ENCODE peak calls at places on chromosome 10, in ten cellular contexts. T, S, K, V, G, N, M, P, C and F are unnamed samples.
A peak's percentile ranks its signal among the peaks of the same experiment; 100 is the strongest.

GRCh38 chr10:119403927-119404326 is 138.6 kb downstream of the RGS10 start:
- DNase-seq in V (no peak), P (no peak), G (no peak), C (no peak), T (no peak), N (no peak), M (no peak), K (no peak), S (no peak), F (no peak)

GRCh38 chr10:100370561-100370975 is 23.5 kb downstream of the SCD start:
- DNase-seq in S (peak; percentile 70), P (peak; percentile 45), C (no peak), G (no peak), T (no peak), N (no peak), M (no peak), K (peak; percentile 60), V (no peak), F (peak; percentile 61)

GRCh38 chr10:86343761-86344160 is 22.8 kb downstream of the GRID1 start:
- DNase-seq in G (no peak), N (no peak), K (no peak), V (no peak), S (no peak), T (no peak), M (no peak), C (no peak), P (no peak), F (no peak)

GRCh38 chr10:122981066-122981464 is 864 bp downstream of the PSTK start:
- DNase-seq in N (no peak), C (no peak), M (no peak), S (no peak), K (no peak), V (no peak), G (peak; percentile 5), P (peak; percentile 48), T (peak; percentile 68), F (no peak)

GRCh38 chr10:80194373-80195045 is 10.8 kb downstream of the ANXA11 start:
- DNase-seq in V (no peak), C (no peak), K (no peak), T (peak; percentile 29), S (no peak), M (no peak), G (no peak), P (no peak), N (no peak), F (no peak)

GRCh38 chr10:70563230-70563629 is 39.3 kb downstream of the PRF1 start:
- DNase-seq in G (no peak), S (no peak), T (no peak), K (peak; percentile 32), M (peak; percentile 16), C (no peak), N (no peak), V (no peak), P (no peak), F (no peak)

GRCh38 chr10:69639291-69640195 is 9.5 kb downstream of the FAM241B start:
- DNase-seq in N (peak; percentile 81), P (peak; percentile 43), G (peak; percentile 79), K (peak; percentile 67), V (peak; percentile 68), C (peak; percentile 40), M (peak; percentile 43), S (peak; percentile 71), T (peak; percentile 84), F (peak; percentile 67)

GRCh38 chr10:28533571-28534304 is 820 bp downstream of the WAC start:
- DNase-seq in K (peak; percentile 84), P (peak; percentile 36), S (peak; percentile 52), M (peak; percentile 77), V (peak; percentile 54), N (peak; percentile 79), C (peak; percentile 77), T (peak; percentile 65), G (no peak), F (peak; percentile 70)

GRCh38 chr10:18659784-18660561 is 742 bp downstream of the ARL5B start:
- DNase-seq in M (no peak), K (no peak), G (no peak), V (no peak), P (peak; percentile 39), C (no peak), T (peak; percentile 68), S (peak; percentile 94), N (no peak), F (no peak)

GRCh38 chr10:124999433-125000365 is 57.8 kb downstream of the ZRANB1 start:
- DNase-seq in S (no peak), K (peak; percentile 77), N (peak; percentile 75), V (no peak), C (peak; percentile 47), P (peak; percentile 92), M (peak; percentile 82), G (no peak), T (no peak), F (peak; percentile 86)

GRCh38 chr10:33115720-33116119 is 157.7 kb upstream of the ITGB1 start:
- DNase-seq in N (no peak), P (peak; percentile 81), K (no peak), C (no peak), G (no peak), S (no peak), T (no peak), M (no peak), V (no peak), F (no peak)

GRCh38 chr10:73781879-73782748 is at the start of gene CHCHD1:
- DNase-seq in P (peak; percentile 85), C (peak; percentile 94), M (peak; percentile 95), T (peak; percentile 92), K (peak; percentile 97), N (peak; percentile 94), G (peak; percentile 81), S (peak; percentile 87), V (peak; percentile 86), F (peak; percentile 94)

GRCh38 chr10:73786512-73786885 is 1.1 kb downstream of the ZSWIM8 start:
- DNase-seq in N (no peak), T (no peak), S (peak; percentile 77), C (no peak), V (no peak), G (no peak), P (no peak), M (no peak), K (no peak), F (no peak)

GRCh38 chr10:73782749-73783085 is 869 bp downstream of the CHCHD1 start:
- DNase-seq in K (no peak), T (no peak), C (no peak), V (no peak), G (no peak), S (no peak), N (no peak), M (no peak), P (no peak), F (no peak)

GRCh38 chr10:73785721-73786511 is 510 bp downstream of the ZSWIM8 start:
- DNase-seq in G (no peak), V (peak; percentile 61), P (peak; percentile 70), T (peak; percentile 79), S (peak; percentile 36), N (peak; percentile 32), K (peak; percentile 73), C (no peak), M (no peak), F (no peak)

DNA sequence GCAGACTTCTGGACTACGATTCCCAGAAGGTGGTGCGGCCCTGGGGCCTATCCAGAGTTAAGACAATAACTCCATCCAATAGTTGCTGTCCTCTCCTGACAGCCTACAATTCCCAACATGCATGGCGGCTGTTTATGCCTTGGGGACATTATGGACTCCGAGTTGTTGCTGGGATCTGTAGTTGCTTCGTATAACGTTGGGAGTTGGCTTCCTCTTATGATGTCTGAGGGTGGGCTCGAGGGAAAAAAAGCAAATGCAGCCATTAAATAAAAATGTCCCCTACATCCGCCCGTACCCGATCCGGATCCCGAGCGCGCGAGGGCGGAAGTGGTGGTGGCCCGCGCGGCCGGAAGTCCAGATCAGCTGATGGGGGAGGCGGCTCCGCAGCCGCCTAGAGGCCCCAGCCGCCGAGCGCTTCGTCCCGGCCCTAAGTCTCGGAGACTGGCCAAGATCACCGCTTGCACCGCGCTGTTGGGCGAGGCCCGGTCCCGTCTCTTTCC is at the start of gene ZSWIM8:
- DNase-seq in T (peak; percentile 98), K (peak; percentile 94), N (peak; percentile 96), M (peak; percentile 89), C (peak; percentile 87), G (peak; percentile 64), P (peak; percentile 95), V (peak; percentile 89), S (peak; percentile 95), F (peak; percentile 89)
- H3K4me1 ChIP-seq in T (peaks cover 3% of the 10 kb centered on the region), K (peaks cover 60% of the 10 kb centered on the region), N (peaks cover 23% of the 10 kb centered on the region), M (peaks cover 13% of the 10 kb centered on the region), C (peaks cover 79% of the 10 kb centered on the region), G (peaks cover 2% of the 10 kb centered on the region), P (peaks cover 7% of the 10 kb centered on the region), V (peaks cover 36% of the 10 kb centered on the region), S (peaks cover 2% of the 10 kb centered on the region), F (peaks cover 53% of the 10 kb centered on the region)

GRCh38 chr10:129675027-129675769 is 208.2 kb downstream of the MGMT start:
- DNase-seq in K (no peak), M (no peak), C (no peak), T (no peak), V (no peak), G (no peak), P (no peak), S (no peak), N (no peak), F (no peak)
- H3K36me3 ChIP-seq in K (no peaks in the 10 kb centered on the region), M (no peaks in the 10 kb centered on the region), C (no peaks in the 10 kb centered on the region), T (no peaks in the 10 kb centered on the region), V (no peaks in the 10 kb centered on the region), G (no peaks in the 10 kb centered on the region), P (no peaks in the 10 kb centered on the region), S (no peaks in the 10 kb centered on the region), N (no peaks in the 10 kb centered on the region), F (no peaks in the 10 kb centered on the region)

GRCh38 chr10:31187182-31187581 is 131.8 kb upstream of the ZEB1 start:
- DNase-seq in T (no peak), N (no peak), P (no peak), M (no peak), S (no peak), V (no peak), K (no peak), C (no peak), G (no peak), F (no peak)
- H3K4me1 ChIP-seq in T (no peaks in the 10 kb centered on the region), N (no peaks in the 10 kb centered on the region), P (peaks cover 3% of the 10 kb centered on the region), M (no peaks in the 10 kb centered on the region), S (no peaks in the 10 kb centered on the region), V (no peaks in the 10 kb centered on the region), K (peaks cover 5% of the 10 kb centered on the region), C (peaks cover 15% of the 10 kb centered on the region), G (no peaks in the 10 kb centered on the region), F (peaks cover 11% of the 10 kb centered on the region)

GRCh38 chr10:97682042-97682441 is 5.0 kb downstream of the AVPI1 start:
- DNase-seq in G (no peak), T (no peak), M (no peak), C (no peak), S (peak; percentile 70), N (no peak), K (no peak), P (no peak), V (no peak), F (no peak)

GRCh38 chr10:97685395-97685958 is 1.6 kb downstream of the AVPI1 start:
- DNase-seq in T (peak; percentile 88), N (peak; percentile 36), P (peak; percentile 12), M (peak; percentile 52), S (peak; percentile 46), K (no peak), G (no peak), V (no peak), C (no peak), F (no peak)

GRCh38 chr10:97686301-97686961 is 610 bp downstream of the AVPI1 start:
- DNase-seq in P (no peak), V (no peak), G (no peak), K (no peak), M (no peak), N (no peak), S (peak; percentile 42), T (no peak), C (no peak), F (no peak)

GRCh38 chr10:97684866-97685394 is 2.1 kb downstream of the AVPI1 start:
- DNase-seq in G (no peak), S (peak; percentile 64), C (no peak), V (no peak), K (no peak), N (no peak), P (no peak), T (no peak), M (no peak), F (no peak)

GRCh38 chr10:97683556-97684357 is 3.3 kb downstream of the AVPI1 start:
- DNase-seq in T (peak; percentile 65), M (peak; percentile 31), K (peak; percentile 64), V (no peak), S (peak; percentile 66), G (no peak), C (no peak), P (peak; percentile 51), N (peak; percentile 32), F (no peak)
- H3K36me3 ChIP-seq in T (no peaks in the 10 kb centered on the region), M (no peaks in the 10 kb centered on the region), K (peaks cover 12% of the 10 kb centered on the region), V (no peaks in the 10 kb centered on the region), S (no peaks in the 10 kb centered on the region), G (no peaks in the 10 kb centered on the region), C (peaks cover 5% of the 10 kb centered on the region), P (peaks cover 5% of the 10 kb centered on the region), N (no peaks in the 10 kb centered on the region), F (peaks cover 11% of the 10 kb centered on the region)